ENCODE peak calls at places on chromosomes 2 and 18, in four cellular contexts. I is endothelial cell of umbilical vein, Y is astrocyte, L is fibroblast of lung. K is an unnamed sample. For H3K27me3, the result is how much of the 10 kb centered on the place peaks cover.

GRCh38 chr2:177592397-177592796 is 199.8 kb downstream of the AGPS start:
- DNase-seq in I (no peak), Y (no peak), L (no peak), K (no peak)

GRCh38 chr18:49015886-49016647 is 65.3 kb upstream of the SMAD7 start:
- DNase-seq in I (no peak), Y (no peak), L (no peak), K (no peak)

GRCh38 chr2:234494361-234495075 is 2.4 kb downstream of the ARL4C start:
- DNase-seq in I (peak), Y (peak), L (peak), K (peak)

GRCh38 chr2:85840091-85840490 is 48.7 kb downstream of the ST3GAL5 start:
- DNase-seq in I (no peak), Y (no peak), L (no peak), K (no peak)

GRCh38 chr2:102080451-102081054 is 62.0 kb upstream of the IL1R1 start:
- DNase-seq in I (no peak), Y (peak), L (no peak), K (no peak)

GRCh38 chr2:132424526-132425121 is 8.0 kb downstream of the GPR39 start:
- DNase-seq in I (no peak), Y (peak), L (peak), K (no peak)

GRCh38 chr18:51044928-51045587 is 15.0 kb downstream of the SMAD4 start:
- DNase-seq in I (no peak), Y (peak), L (no peak), K (no peak)

GRCh38 chr18:37667836-37668235 is 102.2 kb upstream of the CELF4 start:
- DNase-seq in I (no peak), Y (no peak), L (no peak), K (no peak)

GRCh38 chr18:80198391-80198790 is 48.9 kb downstream of the PARD6G start:
- DNase-seq in I (no peak), Y (no peak), L (no peak), K (no peak)

GRCh38 chr2:182318466-182319309 is 108.1 kb downstream of the PDE1A start:
- DNase-seq in I (peak), Y (peak), L (peak), K (no peak)

GRCh38 chr2:213104089-213104902 is 47.1 kb downstream of the IKZF2 start:
- DNase-seq in I (no peak), Y (peak), L (peak), K (peak)

GRCh38 chr2:213107728-213108127 is 43.7 kb downstream of the IKZF2 start:
- DNase-seq in I (no peak), Y (no peak), L (no peak), K (no peak)

GRCh38 chr2:213108308-213108707 is 43.1 kb downstream of the IKZF2 start:
- DNase-seq in I (no peak), Y (no peak), L (no peak), K (no peak)

GRCh38 chr2:213104903-213105202 is 46.6 kb downstream of the IKZF2 start:
- DNase-seq in I (no peak), Y (no peak), L (no peak), K (no peak)

GRCh38 chr2:213105212-213105611 is 46.2 kb downstream of the IKZF2 start:
- DNase-seq in I (no peak), Y (no peak), L (no peak), K (no peak)
- H3K9ac ChIP-seq in I (no peak), Y (no peak), L (no peak), K (peak)

DNA sequence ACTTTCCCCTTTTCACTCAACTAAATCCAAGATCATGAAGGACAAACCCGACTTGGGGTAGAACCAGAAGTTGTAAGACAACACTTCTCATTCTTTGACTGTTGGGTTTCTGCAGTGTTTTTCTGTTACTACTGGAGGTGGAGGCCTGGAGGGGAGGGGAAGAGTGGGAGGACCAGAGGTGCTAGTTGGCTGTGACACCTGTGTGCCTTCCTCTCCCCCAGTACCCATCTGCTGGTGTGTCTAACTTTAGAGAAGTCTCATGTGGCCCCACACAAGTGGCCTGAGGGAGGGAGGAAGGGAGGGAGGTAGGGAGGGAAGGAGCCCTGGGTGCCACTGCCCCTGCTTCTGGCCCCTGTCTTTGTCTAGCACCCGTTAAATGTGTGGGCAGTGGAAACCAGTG is 84.7 kb upstream of the BCL2L11 start:
- DNase-seq in I (no peak), Y (no peak), L (no peak), K (no peak)
- H3K27me3 ChIP-seq in I (under half), Y (under half), L (under half), K (under half)

GRCh38 chr2:197675246-197675645 is at the start of gene RFTN2:
- DNase-seq in I (no peak), Y (no peak), L (peak), K (no peak)
- H3K4me3 ChIP-seq in I (peak), Y (peak), L (peak), K (no peak)

GRCh38 chr2:219508933-219509779 is 5.1 kb upstream of the ASIC4 start:
- DNase-seq in I (no peak), Y (no peak), L (no peak), K (no peak)
- H3K9ac ChIP-seq in I (no peak), Y (no peak), L (no peak), K (no peak)

K was measured in DND-41.